ENCODE peak calls at places on chromosomes 12 and 14, in nine cellular contexts. A, H, B, D, G, Q, P, Y and N are unnamed samples.

GRCh38 chr12:104681012-104681690 is 224.4 kb downstream of the CHST11 start:
- DNase-seq in A (no peak), H (no peak), B (no peak), D (no peak), G (no peak), Q (no peak), P (no peak), Y (no peak), N (no peak)

GRCh38 chr12:26100966-26101744 is 23.7 kb downstream of the BHLHE41 start:
- DNase-seq in A (peak), H (no peak), B (no peak), D (no peak), G (no peak), Q (no peak), P (no peak), Y (peak), N (no peak)

GRCh38 chr12:114229150-114229549 is 176.8 kb downstream of the TBX5 start:
- DNase-seq in A (no peak), H (no peak), B (no peak), D (no peak), G (no peak), Q (no peak), P (no peak), Y (no peak), N (no peak)

GRCh38 chr12:26524862-26525465 is 308.0 kb downstream of the ITPR2 start:
- DNase-seq in A (peak), H (peak), B (no peak), D (no peak), G (no peak), Q (no peak), P (no peak), Y (no peak), N (peak)

GRCh38 chr12:3520168-3520567 is 29.2 kb downstream of the PRMT8 start:
- DNase-seq in A (peak), H (no peak), B (no peak), D (no peak), G (peak), Q (no peak), P (no peak), Y (no peak), N (peak)

GRCh38 chr14:105436891-105437722 is 17.5 kb downstream of the MTA1 start:
- DNase-seq in A (peak), H (no peak), B (no peak), D (no peak), G (no peak), Q (no peak), P (peak), Y (no peak), N (no peak)

GRCh38 chr12:51886021-51886710 is 1.7 kb upstream of the ANKRD33 start:
- DNase-seq in A (peak), H (peak), B (peak), D (no peak), G (no peak), Q (no peak), P (peak), Y (no peak), N (peak)

GRCh38 chr12:32437095-32437515 is 37.7 kb downstream of the FGD4 start:
- DNase-seq in A (no peak), H (peak), B (no peak), D (no peak), G (no peak), Q (no peak), P (no peak), Y (peak), N (peak)

GRCh38 chr14:39107624-39108023 is 4.6 kb upstream of the SEC23A start:
- DNase-seq in A (no peak), H (peak), B (peak), D (no peak), G (peak), Q (peak), P (no peak), Y (no peak), N (peak)

GRCh38 chr14:90513151-90514014 is 116.6 kb downstream of the CALM1 start:
- DNase-seq in A (peak), H (peak), B (no peak), D (peak), G (no peak), Q (no peak), P (peak), Y (peak), N (peak)

GRCh38 chr12:55931317-55931779 is 386 bp downstream of the DGKA start:
- DNase-seq in A (peak), H (no peak), B (no peak), D (no peak), G (no peak), Q (no peak), P (no peak), Y (no peak), N (peak)

GRCh38 chr14:43539210-43539609 is 967.9 kb downstream of the FSCB start:
- DNase-seq in A (no peak), H (peak), B (no peak), D (no peak), G (peak), Q (no peak), P (no peak), Y (peak), N (peak)

GRCh38 chr14:72965249-72965648 is 39.0 kb downstream of the DCAF4 start:
- DNase-seq in A (no peak), H (peak), B (no peak), D (no peak), G (no peak), Q (no peak), P (no peak), Y (peak), N (peak)

GRCh38 chr12:120024193-120024592 is 35.2 kb downstream of the BICDL1 start:
- DNase-seq in A (no peak), H (no peak), B (no peak), D (no peak), G (no peak), Q (no peak), P (no peak), Y (no peak), N (no peak)

GRCh38 chr12:23655884-23656283 is 293.6 kb downstream of the SOX5 start:
- DNase-seq in A (no peak), H (no peak), B (no peak), D (no peak), G (no peak), Q (no peak), P (no peak), Y (no peak), N (no peak)

GRCh38 chr14:23865502-23865901 is 88.1 kb upstream of the DHRS4 start:
- DNase-seq in A (no peak), H (no peak), B (no peak), D (no peak), G (no peak), Q (no peak), P (no peak), Y (no peak), N (no peak)

GRCh38 chr12:101027200-101027599 is 182.8 kb downstream of the SLC5A8 start:
- DNase-seq in A (no peak), H (no peak), B (no peak), D (no peak), G (no peak), Q (no peak), P (no peak), Y (no peak), N (no peak)

GRCh38 chr12:13175499-13175898 is 21.0 kb upstream of the EMP1 start:
- DNase-seq in A (no peak), H (no peak), B (no peak), D (no peak), G (no peak), Q (no peak), P (no peak), Y (peak), N (no peak)

GRCh38 chr12:27319394-27319793 is 13.2 kb upstream of the BMAL2 start:
- DNase-seq in A (no peak), H (peak), B (no peak), D (no peak), G (no peak), Q (no peak), P (no peak), Y (no peak), N (peak)

GRCh38 chr14:50871914-50872732 is at the start of gene ABHD12B:
- DNase-seq in A (no peak), H (no peak), B (no peak), D (peak), G (peak), Q (no peak), P (no peak), Y (no peak), N (peak)

GRCh38 chr12:89181271-89181920 is 170.9 kb downstream of the DUSP6 start:
- DNase-seq in A (no peak), H (peak), B (no peak), D (no peak), G (no peak), Q (no peak), P (no peak), Y (no peak), N (peak)

GRCh38 chr14:102591372-102591943 is 991 bp upstream of the RCOR1 start:
- DNase-seq in A (peak), H (peak), B (peak), D (peak), G (peak), Q (no peak), P (peak), Y (peak), N (peak)

GRCh38 chr14:33745163-33745562 is 205.7 kb downstream of the EGLN3 start:
- DNase-seq in A (no peak), H (no peak), B (no peak), D (no peak), G (no peak), Q (no peak), P (no peak), Y (no peak), N (no peak)

GRCh38 chr12:108337235-108338223 is 1.6 kb downstream of the CMKLR1 start:
- DNase-seq in A (no peak), H (peak), B (peak), D (no peak), G (peak), Q (peak), P (no peak), Y (no peak), N (peak)

GRCh38 chr14:56324831-56325230 is 206.6 kb downstream of the PELI2 start:
- DNase-seq in A (no peak), H (peak), B (no peak), D (no peak), G (no peak), Q (no peak), P (no peak), Y (no peak), N (no peak)

GRCh38 chr14:68466491-68466977 is 326.3 kb downstream of the ZFP36L1 start:
- DNase-seq in A (no peak), H (peak), B (no peak), D (no peak), G (no peak), Q (no peak), P (no peak), Y (peak), N (peak)

GRCh38 chr12:112822056-112822455 is 30.5 kb downstream of the RPH3A start:
- DNase-seq in A (no peak), H (no peak), B (no peak), D (no peak), G (peak), Q (no peak), P (no peak), Y (no peak), N (no peak)

GRCh38 chr12:107487011-107487680 is 198.5 kb upstream of the PWP1 start:
- DNase-seq in A (no peak), H (no peak), B (no peak), D (no peak), G (no peak), Q (no peak), P (no peak), Y (no peak), N (no peak)

GRCh38 chr12:57109207-57110160 is 1.7 kb downstream of the STAT6 start:
- DNase-seq in A (peak), H (no peak), B (no peak), D (no peak), G (no peak), Q (no peak), P (no peak), Y (no peak), N (no peak)

GRCh38 chr12:106287364-106287763 is 15.2 kb upstream of the TCP11L2 start:
- DNase-seq in A (no peak), H (no peak), B (no peak), D (no peak), G (no peak), Q (no peak), P (no peak), Y (no peak), N (no peak)

GRCh38 chr14:91378945-91379932 is 38.4 kb downstream of the CCDC88C start:
- DNase-seq in A (no peak), H (no peak), B (no peak), D (peak), G (no peak), Q (no peak), P (peak), Y (peak), N (no peak)

GRCh38 chr12:64903738-64904137 is 79.3 kb downstream of the TBC1D30 start:
- DNase-seq in A (no peak), H (peak), B (no peak), D (no peak), G (no peak), Q (no peak), P (no peak), Y (no peak), N (peak)

GRCh38 chr12:55700255-55701018 is 7.3 kb downstream of the ITGA7 start:
- DNase-seq in A (no peak), H (peak), B (no peak), D (no peak), G (no peak), Q (no peak), P (no peak), Y (no peak), N (no peak)

DNA sequence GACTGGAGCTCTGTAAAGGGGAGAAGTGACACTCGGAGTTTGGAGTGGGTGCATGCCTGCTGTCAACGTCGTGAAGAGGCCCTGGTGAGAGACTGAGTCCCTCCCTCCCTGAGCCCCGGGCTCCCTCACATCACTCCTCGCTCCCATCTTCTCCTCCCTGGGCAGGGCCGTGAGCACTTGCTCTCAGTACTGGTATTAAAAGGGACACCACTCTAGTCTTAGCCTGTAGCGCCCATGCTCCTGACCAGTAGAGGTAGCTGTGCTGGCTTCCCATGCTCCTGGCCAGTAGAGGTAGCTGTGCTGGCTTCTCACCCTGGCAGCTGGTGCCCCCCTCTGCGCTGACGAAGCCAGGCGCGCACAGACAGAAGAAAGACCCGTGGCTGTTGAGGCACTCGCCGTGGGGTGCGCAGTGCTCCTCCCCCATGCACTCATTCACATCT is 14.7 kb downstream of the ISCA2 start:
- DNase-seq in A (no peak), H (no peak), B (no peak), D (no peak), G (peak), Q (no peak), P (peak), Y (no peak), N (peak)
- TF ChIP-seq CTCF in A (no peak), H (peak), B (no peak), D (no peak), G (peak), Q (peak), P (no peak), Y (no peak), N (peak)

DNA sequence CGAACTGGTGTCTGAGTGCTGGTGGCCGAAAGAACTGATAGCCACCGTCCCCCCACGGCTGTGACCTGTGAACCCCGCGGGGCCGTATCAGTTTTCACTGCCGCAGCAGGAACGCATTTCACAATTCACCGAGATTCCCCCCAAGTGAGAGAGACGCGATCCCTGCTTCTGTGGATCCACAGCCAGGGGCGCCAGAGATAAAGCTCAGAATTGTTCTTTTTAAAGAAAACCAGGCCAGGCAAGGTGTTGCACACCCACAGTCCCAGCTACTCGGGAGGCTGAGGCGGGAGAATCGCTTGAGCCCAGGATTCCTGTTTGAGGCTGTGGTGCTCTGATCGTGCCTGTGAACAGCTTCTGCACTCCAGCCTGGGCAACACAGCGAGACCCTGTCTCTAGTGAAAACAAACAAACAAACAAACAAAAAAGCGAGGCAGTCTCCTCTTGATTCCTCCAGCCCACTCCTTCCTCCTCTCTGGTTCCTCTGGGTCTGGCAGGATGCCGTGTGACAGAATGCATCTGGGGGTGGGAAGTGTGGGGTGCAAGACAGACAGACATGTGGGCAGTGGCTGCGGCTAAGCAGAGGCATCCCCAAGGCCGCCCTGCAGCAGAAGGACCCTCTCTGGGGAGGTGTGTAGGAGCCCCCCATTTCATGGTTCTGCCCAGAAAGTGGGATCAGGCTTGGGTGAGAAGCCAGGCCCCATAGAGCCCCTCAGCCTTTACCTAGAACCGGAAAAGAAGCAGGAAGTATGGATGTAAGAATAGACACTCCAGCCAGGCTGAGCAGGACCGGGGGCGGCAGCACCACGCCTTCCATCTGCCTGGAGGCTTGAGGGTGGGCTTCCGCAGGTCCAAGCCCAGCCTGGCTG is 39.2 kb upstream of the PPP1R13B start:
- DNase-seq in A (no peak), H (no peak), B (no peak), D (no peak), G (no peak), Q (no peak), P (no peak), Y (no peak), N (peak)
- TF ChIP-seq CTCF in A (no peak), H (peak), B (no peak), D (no peak), G (peak), Q (no peak), P (no peak), Y (no peak), N (peak)

DNA sequence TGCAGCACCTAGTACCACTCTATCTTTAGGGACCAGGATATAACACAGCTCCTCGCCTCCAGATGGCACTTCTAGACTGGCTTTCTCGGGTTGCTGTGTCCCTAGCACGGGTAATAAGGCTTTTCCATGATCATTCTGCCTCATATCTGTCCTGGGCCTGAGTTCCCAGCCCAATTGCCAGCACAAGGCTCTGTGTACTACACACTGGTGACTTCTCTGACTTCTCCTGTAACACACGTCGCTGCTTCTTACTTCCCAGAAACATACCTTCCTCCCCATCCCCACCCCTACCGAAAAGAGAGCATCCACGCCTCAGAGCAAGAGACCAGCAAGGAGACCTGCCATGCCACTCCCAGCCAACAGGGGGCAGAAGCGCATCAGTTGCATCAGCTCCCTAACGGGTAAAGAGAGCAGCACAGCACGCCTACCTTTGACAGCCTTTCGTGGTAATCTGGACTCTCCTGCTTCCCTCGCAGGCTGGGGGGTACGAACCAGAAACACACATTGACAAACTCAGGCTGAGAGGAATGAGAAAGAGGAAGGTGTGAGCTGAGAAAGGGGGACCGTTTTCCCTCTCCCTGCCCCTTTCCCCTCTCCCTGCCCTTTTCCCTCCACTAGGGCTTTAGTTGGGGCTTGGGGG is 21.2 kb upstream of the ZNF740 start:
- DNase-seq in A (peak), H (peak), B (peak), D (peak), G (peak), Q (peak), P (peak), Y (peak), N (peak)
- TF ChIP-seq CTCF in A (peak), H (peak), B (peak), D (peak), G (peak), Q (peak), P (peak), Y (peak), N (peak)

GRCh38 chr14:70873627-70874026 is 33.6 kb upstream of the PCNX1 start:
- DNase-seq in A (no peak), H (no peak), B (no peak), D (no peak), G (no peak), Q (no peak), P (no peak), Y (no peak), N (no peak)
- TF ChIP-seq CTCF in A (no peak), H (no peak), B (peak), D (no peak), G (no peak), Q (no peak), P (peak), Y (no peak), N (peak)

GRCh38 chr12:45269407-45269741 is 53.5 kb downstream of the ANO6 start:
- DNase-seq in A (no peak), H (no peak), B (no peak), D (no peak), G (no peak), Q (no peak), P (no peak), Y (no peak), N (no peak)

GRCh38 chr12:45273717-45274271 is 57.9 kb downstream of the ANO6 start:
- DNase-seq in A (no peak), H (peak), B (no peak), D (no peak), G (peak), Q (no peak), P (no peak), Y (peak), N (peak)

GRCh38 chr12:45263587-45263986 is 47.7 kb downstream of the ANO6 start:
- DNase-seq in A (no peak), H (no peak), B (no peak), D (no peak), G (peak), Q (no peak), P (no peak), Y (no peak), N (no peak)

DNA sequence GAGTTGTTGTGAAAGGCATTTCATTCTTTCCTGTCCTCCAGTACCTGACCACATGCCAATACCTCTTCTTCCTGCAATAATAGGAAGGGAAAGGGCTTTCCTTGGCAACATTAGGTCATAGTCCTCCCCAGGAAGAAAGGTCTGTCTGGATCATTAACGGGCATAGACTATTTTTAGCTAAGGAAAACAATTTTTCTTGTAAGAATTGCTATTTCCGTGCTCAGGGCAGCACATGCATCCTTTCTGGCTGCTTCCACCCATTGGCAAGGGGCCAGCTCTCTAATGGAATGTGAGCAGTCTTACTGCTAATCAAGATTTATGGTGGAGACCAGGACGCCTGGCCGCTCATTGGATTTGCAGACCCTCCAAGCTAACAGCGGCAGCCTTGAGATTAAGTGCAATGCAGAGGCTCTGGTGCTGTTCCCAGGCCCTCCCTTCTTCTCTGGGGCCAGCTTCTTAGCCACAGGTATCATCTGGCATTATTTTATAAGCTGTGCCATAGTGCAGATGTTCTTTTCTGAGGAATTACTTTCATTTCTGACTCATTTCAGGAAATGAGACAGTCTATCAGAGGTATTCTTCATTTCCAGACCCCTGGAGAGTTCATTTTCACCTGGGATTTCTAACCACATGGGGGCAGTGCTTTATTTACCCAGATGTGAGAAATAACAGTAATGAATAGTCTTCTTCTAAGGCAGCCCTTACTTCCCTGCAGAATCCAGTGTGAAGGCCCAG is 52.9 kb downstream of the ANO6 start:
- DNase-seq in A (peak), H (peak), B (peak), D (no peak), G (peak), Q (peak), P (peak), Y (peak), N (peak)
- TF ChIP-seq CTCF in A (no peak), H (peak), B (peak), D (peak), G (peak), Q (peak), P (no peak), Y (peak), N (peak)